ENCODE peak calls at places on chromosome 11, in six cellular contexts. G, Y, W, S, C and X are unnamed samples.
A peak's percentile ranks its signal among the peaks of the same experiment; 100 is the strongest.

GRCh38 chr11:35267504-35267903 is 128.5 kb downstream of the CD44 start:
- DNase-seq in G (no peak), Y (no peak), W (no peak), S (peak; percentile 91), C (no peak), X (no peak)

GRCh38 chr11:76601272-76601671 is 69.3 kb downstream of the LRRC32 start:
- DNase-seq in G (no peak), Y (no peak), W (no peak), S (no peak), C (peak; percentile 11), X (no peak)

GRCh38 chr11:75271730-75272129 is 31.2 kb downstream of the TPBGL start:
- DNase-seq in G (no peak), Y (no peak), W (no peak), S (no peak), C (no peak), X (no peak)

GRCh38 chr11:44638032-44638431 is 72.6 kb downstream of the CD82 start:
- DNase-seq in G (no peak), Y (no peak), W (no peak), S (no peak), C (no peak), X (no peak)

GRCh38 chr11:99814738-99815137 is 794.0 kb downstream of the CNTN5 start:
- DNase-seq in G (no peak), Y (peak; percentile 2), W (no peak), S (no peak), C (no peak), X (no peak)

GRCh38 chr11:4368286-4368685 is at the start of gene OR52B4:
- DNase-seq in G (no peak), Y (no peak), W (no peak), S (no peak), C (no peak), X (no peak)

GRCh38 chr11:5476184-5476819 is 12.2 kb upstream of the OR52D1 start:
- DNase-seq in G (peak; percentile 44), Y (peak; percentile 65), W (no peak), S (peak; percentile 57), C (peak; percentile 14), X (peak; percentile 13)

GRCh38 chr11:95641506-95641905 is 148.1 kb downstream of the FAM76B start:
- DNase-seq in G (peak; percentile 16), Y (no peak), W (no peak), S (no peak), C (peak; percentile 66), X (peak; percentile 9)

GRCh38 chr11:89175796-89176195 is 1.9 kb upstream of the TYR start:
- DNase-seq in G (no peak), Y (no peak), W (no peak), S (no peak), C (no peak), X (no peak)

GRCh38 chr11:71472357-71472885 is 19.4 kb downstream of the NADSYN1 start:
- DNase-seq in G (no peak), Y (no peak), W (no peak), S (no peak), C (no peak), X (no peak)

GRCh38 chr11:124719534-124719933 is 20.2 kb upstream of the NRGN start:
- DNase-seq in G (no peak), Y (no peak), W (no peak), S (no peak), C (no peak), X (no peak)

GRCh38 chr11:108871152-108871551 is 206.3 kb downstream of the DDX10 start:
- DNase-seq in G (no peak), Y (peak; percentile 57), W (no peak), S (peak; percentile 75), C (peak; percentile 12), X (no peak)

GRCh38 chr11:125950178-125950490 is 4.3 kb downstream of the VSIG10L2 start:
- DNase-seq in G (no peak), Y (no peak), W (peak; percentile 43), S (no peak), C (no peak), X (no peak)

GRCh38 chr11:94732617-94733292 is 35.4 kb upstream of the AMOTL1 start:
- DNase-seq in G (no peak), Y (peak; percentile 60), W (no peak), S (peak; percentile 87), C (no peak), X (no peak)

GRCh38 chr11:69325446-69325845 is 31.5 kb downstream of the MYEOV start:
- DNase-seq in G (no peak), Y (no peak), W (no peak), S (no peak), C (no peak), X (no peak)

GRCh38 chr11:47468598-47469214 is 19.8 kb upstream of the RAPSN start:
- DNase-seq in G (no peak), Y (no peak), W (no peak), S (peak; percentile 26), C (no peak), X (no peak)

GRCh38 chr11:34886609-34887008 is 29.6 kb downstream of the APIP start:
- DNase-seq in G (no peak), Y (no peak), W (no peak), S (no peak), C (no peak), X (no peak)

GRCh38 chr11:70297341-70297740 is 26.9 kb downstream of the PPFIA1 start:
- DNase-seq in G (no peak), Y (no peak), W (no peak), S (peak; percentile 40), C (no peak), X (no peak)

GRCh38 chr11:64447717-64448598 is 89.0 kb downstream of the RPS6KA4 start:
- DNase-seq in G (peak; percentile 43), Y (no peak), W (no peak), S (peak; percentile 7), C (no peak), X (no peak)

GRCh38 chr11:2176389-2176900 is 4.8 kb upstream of the TH start:
- DNase-seq in G (no peak), Y (no peak), W (no peak), S (no peak), C (no peak), X (no peak)

GRCh38 chr11:69044111-69045013 is 4.4 kb upstream of the TPCN2 start:
- DNase-seq in G (no peak), Y (peak; percentile 84), W (peak; percentile 82), S (peak; percentile 72), C (peak; percentile 67), X (no peak)

GRCh38 chr11:76315182-76315853 is 65.6 kb downstream of the THAP12 start:
- DNase-seq in G (no peak), Y (no peak), W (no peak), S (no peak), C (no peak), X (no peak)

GRCh38 chr11:117827521-117828511 is 3.3 kb upstream of the FXYD2 start:
- DNase-seq in G (no peak), Y (no peak), W (peak; percentile 33), S (no peak), C (no peak), X (no peak)

GRCh38 chr11:121538054-121538453 is 85.3 kb upstream of the SORL1-AS1 start:
- DNase-seq in G (no peak), Y (no peak), W (no peak), S (no peak), C (no peak), X (no peak)

GRCh38 chr11:130427581-130428211 is 713 bp downstream of the ADAMTS8 start:
- DNase-seq in G (no peak), Y (no peak), W (peak; percentile 80), S (no peak), C (no peak), X (no peak)

GRCh38 chr11:118088531-118088930 is 1.8 kb upstream of the SMIM35 start:
- DNase-seq in G (no peak), Y (no peak), W (no peak), S (no peak), C (no peak), X (no peak)

GRCh38 chr11:87675993-87676392 is 499.2 kb downstream of the RAB38 start:
- DNase-seq in G (no peak), Y (no peak), W (no peak), S (no peak), C (no peak), X (no peak)

GRCh38 chr11:11502303-11502828 is 119.4 kb downstream of the GALNT18 start:
- DNase-seq in G (no peak), Y (no peak), W (no peak), S (no peak), C (no peak), X (no peak)

GRCh38 chr11:134154441-134154840 is 69.3 kb downstream of the NCAPD3 start:
- DNase-seq in G (no peak), Y (no peak), W (no peak), S (no peak), C (no peak), X (no peak)

GRCh38 chr11:11569936-11570491 is 51.8 kb downstream of the GALNT18 start:
- DNase-seq in G (no peak), Y (no peak), W (no peak), S (no peak), C (no peak), X (no peak)

GRCh38 chr11:124172076-124172475 is 11.1 kb upstream of the OR10D3 start:
- DNase-seq in G (no peak), Y (no peak), W (no peak), S (no peak), C (no peak), X (no peak)

GRCh38 chr11:90223248-90223585 is 368 bp upstream of the CHORDC1 start:
- DNase-seq in G (no peak), Y (no peak), W (no peak), S (no peak), C (no peak), X (no peak)
- TF ChIP-seq POLR2A in G (no peak), Y (no peak), W (no peak), S (no peak), C (no peak), X (no peak)

DNA sequence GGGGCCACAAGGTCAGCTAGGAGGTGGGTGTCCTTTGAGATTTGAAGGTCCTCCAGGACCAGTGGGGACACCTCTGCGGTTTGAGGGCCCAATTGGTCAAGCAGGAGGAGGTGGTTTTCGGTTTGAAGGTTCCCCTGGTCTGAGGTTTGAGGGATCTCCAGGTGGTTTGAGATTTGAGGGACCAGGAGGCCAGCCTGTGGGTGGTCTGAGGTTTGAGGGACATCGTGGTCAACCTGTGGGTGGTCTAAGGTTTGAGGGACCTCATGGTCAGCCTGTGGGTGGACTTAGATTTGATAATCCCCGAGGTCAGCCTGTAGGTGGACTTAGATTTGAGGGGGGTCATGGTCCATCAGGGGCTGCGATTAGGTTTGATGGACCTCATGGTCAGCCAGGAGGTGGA is 11.8 kb downstream of the PCF11 start:
- DNase-seq in G (no peak), Y (no peak), W (no peak), S (no peak), C (no peak), X (no peak)
- TF ChIP-seq POLR2A in G (no peak), Y (no peak), W (no peak), S (no peak), C (no peak), X (peak; percentile 43)

GRCh38 chr11:61919841-61920631 is 2.7 kb upstream of the RAB3IL1 start:
- DNase-seq in G (no peak), Y (peak; percentile 44), W (peak; percentile 45), S (no peak), C (peak; percentile 17), X (peak; percentile 5)
- TF ChIP-seq POLR2A in G (no peak), Y (no peak), W (no peak), S (no peak), C (no peak), X (no peak)

DNA sequence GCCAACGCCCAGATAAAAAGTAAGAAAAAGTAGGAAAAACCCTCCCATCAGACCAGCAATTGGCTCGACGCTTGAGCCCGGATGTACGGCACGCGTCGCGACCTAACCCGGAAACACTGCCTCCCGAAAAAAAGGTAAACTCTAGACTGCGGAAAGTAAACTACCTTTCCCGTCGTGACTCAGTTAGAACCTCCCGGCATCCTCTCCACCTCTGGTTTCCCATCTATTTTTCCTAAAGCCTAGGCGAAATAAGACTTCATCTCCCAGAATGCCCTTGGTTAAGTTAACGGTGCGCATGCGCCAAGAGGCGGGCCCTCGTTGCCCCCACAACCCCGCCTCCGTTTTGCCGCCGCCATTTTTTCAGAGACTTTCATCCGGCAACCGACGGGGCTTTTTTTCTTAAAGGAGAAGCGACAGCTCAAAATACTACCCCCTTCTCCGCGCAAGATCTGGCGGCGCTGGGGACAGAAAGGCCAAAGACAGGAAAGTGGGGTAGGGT is 678 bp upstream of the ZFP91 start:
- DNase-seq in G (no peak), Y (peak; percentile 98), W (peak; percentile 91), S (peak; percentile 99), C (peak; percentile 94), X (no peak)
- TF ChIP-seq POLR2A in G (no peak), Y (no peak), W (no peak), S (peak; percentile 36), C (no peak), X (peak; percentile 47)